ENCODE peak calls at places on chromosomes 7 and 10, in six cellular contexts. U, S, C, H, E and G are unnamed samples.

GRCh38 chr7:90540406-90540805 is 55.7 kb upstream of the CDK14 start:
- DNase-seq in U (no peak), S (no peak), C (peak), H (no peak), E (no peak), G (no peak)

GRCh38 chr10:79196470-79197461 is 128.0 kb downstream of the ZMIZ1 start:
- DNase-seq in U (peak), S (no peak), C (peak), H (peak), E (no peak), G (no peak)

GRCh38 chr7:148819697-148820332 is 64.3 kb downstream of the EZH2 start:
- DNase-seq in U (no peak), S (no peak), C (no peak), H (no peak), E (no peak), G (no peak)

GRCh38 chr10:122126763-122127659 is 138.0 kb downstream of the TACC2 start:
- DNase-seq in U (peak), S (no peak), C (no peak), H (no peak), E (no peak), G (no peak)

GRCh38 chr10:84341538-84341856 is 13.1 kb downstream of the CCSER2 start:
- DNase-seq in U (no peak), S (no peak), C (no peak), H (no peak), E (no peak), G (no peak)

GRCh38 chr10:80204801-80205477 is 398 bp downstream of the ANXA11 start:
- DNase-seq in U (peak), S (no peak), C (peak), H (peak), E (no peak), G (no peak)

GRCh38 chr7:41058986-41059741 is 643.7 kb downstream of the INHBA start:
- DNase-seq in U (no peak), S (no peak), C (peak), H (no peak), E (no peak), G (no peak)

GRCh38 chr10:116771101-116771705 is 28.8 kb upstream of the HSPA12A start:
- DNase-seq in U (peak), S (peak), C (peak), H (no peak), E (no peak), G (no peak)

GRCh38 chr10:70433581-70434280 is 7.8 kb downstream of the NODAL start:
- DNase-seq in U (no peak), S (no peak), C (no peak), H (no peak), E (no peak), G (no peak)

GRCh38 chr10:6621536-6621935 is 41.5 kb upstream of the PRKCQ start:
- DNase-seq in U (no peak), S (no peak), C (no peak), H (no peak), E (no peak), G (no peak)

GRCh38 chr10:93199221-93199681 is 125.6 kb downstream of the CYP26A1 start:
- DNase-seq in U (peak), S (no peak), C (peak), H (no peak), E (no peak), G (no peak)

GRCh38 chr10:119540038-119540437 is 2.5 kb downstream of the RGS10 start:
- DNase-seq in U (no peak), S (no peak), C (no peak), H (no peak), E (no peak), G (no peak)

GRCh38 chr10:119539359-119539651 is 3.2 kb downstream of the RGS10 start:
- DNase-seq in U (no peak), S (no peak), C (peak), H (no peak), E (no peak), G (no peak)

GRCh38 chr10:119536508-119536837 is 6.0 kb downstream of the RGS10 start:
- DNase-seq in U (no peak), S (no peak), C (no peak), H (no peak), E (no peak), G (no peak)

GRCh38 chr10:119538632-119539358 is 3.7 kb downstream of the RGS10 start:
- DNase-seq in U (no peak), S (no peak), C (no peak), H (no peak), E (no peak), G (no peak)

GRCh38 chr10:119537953-119538630 is 4.4 kb downstream of the RGS10 start:
- DNase-seq in U (no peak), S (no peak), C (no peak), H (no peak), E (no peak), G (no peak)
- TF ChIP-seq CTCF in U (no peak), S (no peak), C (no peak), H (no peak), E (no peak), G (no peak)

GRCh38 chr10:108783897-108784296 is 1139.4 kb downstream of the XPNPEP1 start:
- DNase-seq in U (no peak), S (no peak), C (peak), H (no peak), E (peak), G (no peak)
- TF ChIP-seq CTCF in U (no peak), S (peak), C (no peak), H (no peak), E (peak), G (peak)

DNA sequence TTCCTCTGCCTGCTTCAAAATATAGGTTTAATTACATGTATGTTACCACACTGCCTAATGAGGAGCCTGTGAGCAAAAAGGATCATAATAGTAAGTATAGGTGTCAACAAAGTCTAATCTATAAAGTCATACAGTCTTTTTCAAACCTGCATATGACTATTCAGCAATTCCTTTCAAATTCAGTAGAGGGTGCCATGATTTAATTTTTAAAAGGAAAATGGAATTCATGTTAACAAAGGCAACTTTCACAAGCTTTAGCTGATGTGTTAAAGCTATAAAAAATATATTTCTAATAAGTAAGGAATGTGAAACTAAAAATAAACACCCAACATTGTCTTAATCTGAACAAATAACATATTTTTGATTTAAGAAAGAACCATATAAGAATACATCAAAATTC is 52.1 kb downstream of the MPP7 start:
- DNase-seq in U (no peak), S (no peak), C (no peak), H (no peak), E (no peak), G (no peak)
- TF ChIP-seq CTCF in U (peak), S (peak), C (peak), H (peak), E (no peak), G (peak)

GRCh38 chr10:128599538-128599937 is 473.3 kb upstream of the MKI67 start:
- DNase-seq in U (no peak), S (no peak), C (no peak), H (no peak), E (no peak), G (no peak)

GRCh38 chr10:128604025-128604424 is 477.8 kb upstream of the MKI67 start:
- DNase-seq in U (no peak), S (no peak), C (peak), H (no peak), E (no peak), G (no peak)

GRCh38 chr10:128605180-128605579 is 479.0 kb upstream of the MKI67 start:
- DNase-seq in U (no peak), S (no peak), C (no peak), H (no peak), E (no peak), G (no peak)

GRCh38 chr10:128599030-128599429 is 472.8 kb upstream of the MKI67 start:
- DNase-seq in U (no peak), S (no peak), C (no peak), H (no peak), E (no peak), G (no peak)

GRCh38 chr10:128602183-128602582 is 476.0 kb upstream of the MKI67 start:
- DNase-seq in U (no peak), S (no peak), C (peak), H (no peak), E (no peak), G (no peak)
- TF ChIP-seq CTCF in U (no peak), S (no peak), C (no peak), H (no peak), E (no peak), G (no peak)

GRCh38 chr10:77506517-77506916 is 131.1 kb downstream of the KCNMA1 start:
- DNase-seq in U (no peak), S (no peak), C (no peak), H (no peak), E (no peak), G (no peak)

GRCh38 chr10:77504196-77504869 is 133.3 kb downstream of the KCNMA1 start:
- DNase-seq in U (no peak), S (no peak), C (no peak), H (no peak), E (no peak), G (no peak)

GRCh38 chr10:77505431-77506334 is 131.9 kb downstream of the KCNMA1 start:
- DNase-seq in U (no peak), S (no peak), C (no peak), H (no peak), E (no peak), G (no peak)

GRCh38 chr10:77507313-77507712 is 130.3 kb downstream of the KCNMA1 start:
- DNase-seq in U (no peak), S (no peak), C (no peak), H (no peak), E (no peak), G (no peak)

GRCh38 chr10:77504870-77505257 is 132.7 kb downstream of the KCNMA1 start:
- DNase-seq in U (no peak), S (peak), C (no peak), H (no peak), E (no peak), G (no peak)
- TF ChIP-seq CTCF in U (no peak), S (peak), C (no peak), H (no peak), E (no peak), G (no peak)

GRCh38 chr7:47968852-47969774 is 10.3 kb downstream of the HUS1 start:
- DNase-seq in U (peak), S (no peak), C (peak), H (peak), E (no peak), G (no peak)
- TF ChIP-seq CTCF in U (peak), S (peak), C (peak), H (peak), E (peak), G (peak)

GRCh38 chr7:144024213-144024612 is 24.1 kb downstream of the OR6B1 start:
- DNase-seq in U (no peak), S (no peak), C (no peak), H (no peak), E (no peak), G (no peak)

GRCh38 chr7:144028547-144028946 is 20.2 kb upstream of the OR2A5 start:
- DNase-seq in U (no peak), S (no peak), C (no peak), H (no peak), E (no peak), G (no peak)

GRCh38 chr7:144026203-144026883 is 22.4 kb upstream of the OR2A5 start:
- DNase-seq in U (no peak), S (no peak), C (no peak), H (no peak), E (no peak), G (no peak)

GRCh38 chr7:144027974-144028373 is 20.8 kb upstream of the OR2A5 start:
- DNase-seq in U (no peak), S (no peak), C (no peak), H (no peak), E (no peak), G (no peak)

GRCh38 chr7:144027070-144027469 is 21.7 kb upstream of the OR2A5 start:
- DNase-seq in U (no peak), S (no peak), C (no peak), H (no peak), E (no peak), G (no peak)
- TF ChIP-seq CTCF in U (peak), S (peak), C (peak), H (no peak), E (no peak), G (peak)

GRCh38 chr7:105581066-105581811 is at the start of gene EFCAB10:
- DNase-seq in U (no peak), S (no peak), C (peak), H (no peak), E (no peak), G (no peak)

GRCh38 chr7:105578496-105578895 is 2.8 kb downstream of the EFCAB10 start:
- DNase-seq in U (no peak), S (no peak), C (no peak), H (no peak), E (no peak), G (no peak)

GRCh38 chr7:105583061-105583460 is 1.8 kb upstream of the EFCAB10 start:
- DNase-seq in U (no peak), S (no peak), C (no peak), H (no peak), E (no peak), G (no peak)

GRCh38 chr7:105577251-105577650 is 4.0 kb downstream of the EFCAB10 start:
- DNase-seq in U (no peak), S (no peak), C (no peak), H (no peak), E (no peak), G (no peak)

GRCh38 chr7:105580022-105580740 is 1.1 kb downstream of the EFCAB10 start:
- DNase-seq in U (no peak), S (no peak), C (no peak), H (no peak), E (no peak), G (no peak)
- TF ChIP-seq CTCF in U (no peak), S (peak), C (no peak), H (no peak), E (no peak), G (peak)

GRCh38 chr10:16915308-16915707 is 98.1 kb upstream of the RSU1 start:
- DNase-seq in U (no peak), S (no peak), C (no peak), H (no peak), E (no peak), G (no peak)
- TF ChIP-seq CTCF in U (no peak), S (no peak), C (no peak), H (no peak), E (no peak), G (no peak)

GRCh38 chr7:105591522-105591921 is 10.2 kb upstream of the EFCAB10 start:
- DNase-seq in U (no peak), S (no peak), C (no peak), H (no peak), E (no peak), G (no peak)

GRCh38 chr7:105590793-105591192 is 9.5 kb upstream of the EFCAB10 start:
- DNase-seq in U (no peak), S (no peak), C (no peak), H (no peak), E (no peak), G (no peak)

GRCh38 chr7:105589221-105590077 is 8.2 kb upstream of the EFCAB10 start:
- DNase-seq in U (no peak), S (no peak), C (peak), H (peak), E (peak), G (no peak)

GRCh38 chr7:105596866-105597265 is 15.6 kb upstream of the EFCAB10 start:
- DNase-seq in U (no peak), S (no peak), C (no peak), H (no peak), E (no peak), G (no peak)

GRCh38 chr7:105594034-105594433 is 12.7 kb upstream of the EFCAB10 start:
- DNase-seq in U (no peak), S (no peak), C (no peak), H (no peak), E (no peak), G (no peak)
- TF ChIP-seq CTCF in U (no peak), S (no peak), C (no peak), H (no peak), E (no peak), G (peak)